ENCODE peak calls at places on chromosomes 13 and 19, in ten cellular contexts. One of them, this sample, is unnamed. For H3K4me1, the result is how much of the 10 kb centered on the place peaks cover.

GRCh38 chr19:35822579-35822978 is 9.9 kb upstream of the PRODH2 start:
- DNase-seq in cardiac muscle cell: no peak
- DNase-seq in tibial nerve: no peak
- DNase-seq in PC-3: no peak
- DNase-seq in heart right ventricle: no peak
- DNase-seq in aorta: no peak
- DNase-seq in CD4-positive, CD25-positive, alpha-beta regulatory T cell: no peak
- DNase-seq in ovary: no peak
- DNase-seq in GM23248: no peak
- DNase-seq in right atrium auricular region: no peak
- DNase-seq in this sample: no peak

GRCh38 chr19:34573226-34573864 is 91.8 kb downstream of the WTIP start:
- DNase-seq in cardiac muscle cell: no peak
- DNase-seq in tibial nerve: no peak
- DNase-seq in PC-3: no peak
- DNase-seq in heart right ventricle: no peak
- DNase-seq in aorta: no peak
- DNase-seq in CD4-positive, CD25-positive, alpha-beta regulatory T cell: no peak
- DNase-seq in ovary: no peak
- DNase-seq in GM23248: no peak
- DNase-seq in right atrium auricular region: no peak
- DNase-seq in this sample: no peak

GRCh38 chr13:28719227-28719562 is 425 bp upstream of the SLC46A3 start:
- DNase-seq in cardiac muscle cell: no peak
- DNase-seq in tibial nerve: no peak
- DNase-seq in PC-3: no peak
- DNase-seq in heart right ventricle: no peak
- DNase-seq in aorta: no peak
- DNase-seq in CD4-positive, CD25-positive, alpha-beta regulatory T cell: no peak
- DNase-seq in ovary: no peak
- DNase-seq in GM23248: no peak
- DNase-seq in right atrium auricular region: no peak
- DNase-seq in this sample: no peak

GRCh38 chr19:18675779-18676178 is 7.7 kb upstream of the CRTC1 start:
- DNase-seq in cardiac muscle cell: no peak
- DNase-seq in tibial nerve: no peak
- DNase-seq in PC-3: peak
- DNase-seq in heart right ventricle: no peak
- DNase-seq in aorta: no peak
- DNase-seq in CD4-positive, CD25-positive, alpha-beta regulatory T cell: peak
- DNase-seq in ovary: no peak
- DNase-seq in GM23248: peak
- DNase-seq in right atrium auricular region: no peak
- DNase-seq in this sample: peak

GRCh38 chr19:41997121-41997850 is 3.3 kb upstream of the ATP1A3 start:
- DNase-seq in cardiac muscle cell: peak
- DNase-seq in tibial nerve: no peak
- DNase-seq in PC-3: peak
- DNase-seq in heart right ventricle: peak
- DNase-seq in aorta: peak
- DNase-seq in CD4-positive, CD25-positive, alpha-beta regulatory T cell: peak
- DNase-seq in ovary: no peak
- DNase-seq in GM23248: peak
- DNase-seq in right atrium auricular region: no peak
- DNase-seq in this sample: peak

GRCh38 chr13:48043789-48044503 is 6.4 kb downstream of the NUDT15 start:
- DNase-seq in cardiac muscle cell: no peak
- DNase-seq in tibial nerve: no peak
- DNase-seq in PC-3: peak
- DNase-seq in heart right ventricle: no peak
- DNase-seq in aorta: no peak
- DNase-seq in CD4-positive, CD25-positive, alpha-beta regulatory T cell: peak
- DNase-seq in ovary: no peak
- DNase-seq in GM23248: peak
- DNase-seq in right atrium auricular region: no peak
- DNase-seq in this sample: no peak

GRCh38 chr13:98977568-98978270 is at the start of gene DOCK9:
- DNase-seq in cardiac muscle cell: peak
- DNase-seq in tibial nerve: peak
- DNase-seq in PC-3: peak
- DNase-seq in heart right ventricle: peak
- DNase-seq in aorta: no peak
- DNase-seq in CD4-positive, CD25-positive, alpha-beta regulatory T cell: no peak
- DNase-seq in ovary: peak
- DNase-seq in GM23248: peak
- DNase-seq in right atrium auricular region: peak
- DNase-seq in this sample: no peak

GRCh38 chr13:43776680-43777079 is 10.1 kb downstream of the ENOX1 start:
- DNase-seq in cardiac muscle cell: no peak
- DNase-seq in tibial nerve: no peak
- DNase-seq in PC-3: no peak
- DNase-seq in heart right ventricle: no peak
- DNase-seq in aorta: no peak
- DNase-seq in CD4-positive, CD25-positive, alpha-beta regulatory T cell: no peak
- DNase-seq in ovary: no peak
- DNase-seq in GM23248: no peak
- DNase-seq in right atrium auricular region: no peak
- DNase-seq in this sample: peak

GRCh38 chr13:46179576-46180368 is 2.2 kb downstream of the LCP1 start:
- DNase-seq in cardiac muscle cell: no peak
- DNase-seq in tibial nerve: peak
- DNase-seq in PC-3: no peak
- DNase-seq in heart right ventricle: peak
- DNase-seq in aorta: no peak
- DNase-seq in CD4-positive, CD25-positive, alpha-beta regulatory T cell: peak
- DNase-seq in ovary: no peak
- DNase-seq in GM23248: no peak
- DNase-seq in right atrium auricular region: no peak
- DNase-seq in this sample: no peak

GRCh38 chr13:46183018-46183940 is 1.3 kb upstream of the LCP1 start:
- DNase-seq in cardiac muscle cell: no peak
- DNase-seq in tibial nerve: no peak
- DNase-seq in PC-3: no peak
- DNase-seq in heart right ventricle: no peak
- DNase-seq in aorta: no peak
- DNase-seq in CD4-positive, CD25-positive, alpha-beta regulatory T cell: no peak
- DNase-seq in ovary: no peak
- DNase-seq in GM23248: no peak
- DNase-seq in right atrium auricular region: no peak
- DNase-seq in this sample: no peak

GRCh38 chr13:46180393-46180792 is 1.6 kb downstream of the LCP1 start:
- DNase-seq in cardiac muscle cell: no peak
- DNase-seq in tibial nerve: no peak
- DNase-seq in PC-3: no peak
- DNase-seq in heart right ventricle: no peak
- DNase-seq in aorta: no peak
- DNase-seq in CD4-positive, CD25-positive, alpha-beta regulatory T cell: no peak
- DNase-seq in ovary: no peak
- DNase-seq in GM23248: no peak
- DNase-seq in right atrium auricular region: no peak
- DNase-seq in this sample: no peak

GRCh38 chr13:46182491-46182877 is 507 bp upstream of the LCP1 start:
- DNase-seq in cardiac muscle cell: no peak
- DNase-seq in tibial nerve: no peak
- DNase-seq in PC-3: peak
- DNase-seq in heart right ventricle: no peak
- DNase-seq in aorta: no peak
- DNase-seq in CD4-positive, CD25-positive, alpha-beta regulatory T cell: no peak
- DNase-seq in ovary: no peak
- DNase-seq in GM23248: no peak
- DNase-seq in right atrium auricular region: no peak
- DNase-seq in this sample: no peak

GRCh38 chr13:46181799-46182490 is at the start of gene LCP1:
- DNase-seq in cardiac muscle cell: no peak
- DNase-seq in tibial nerve: peak
- DNase-seq in PC-3: peak
- DNase-seq in heart right ventricle: no peak
- DNase-seq in aorta: no peak
- DNase-seq in CD4-positive, CD25-positive, alpha-beta regulatory T cell: peak
- DNase-seq in ovary: no peak
- DNase-seq in GM23248: no peak
- DNase-seq in right atrium auricular region: no peak
- DNase-seq in this sample: no peak
- H3K4me1 ChIP-seq in cardiac muscle cell: under half
- H3K4me1 ChIP-seq in tibial nerve: under half
- H3K4me1 ChIP-seq in PC-3: under half
- H3K4me1 ChIP-seq in heart right ventricle: under half
- H3K4me1 ChIP-seq in aorta: under half
- H3K4me1 ChIP-seq in CD4-positive, CD25-positive, alpha-beta regulatory T cell: half or more
- H3K4me1 ChIP-seq in ovary: under half
- H3K4me1 ChIP-seq in GM23248: under half
- H3K4me1 ChIP-seq in right atrium auricular region: under half
- H3K4me1 ChIP-seq in this sample: under half

GRCh38 chr19:13004273-13004672 is 9.0 kb downstream of the NFIX start:
- DNase-seq in cardiac muscle cell: no peak
- DNase-seq in tibial nerve: no peak
- DNase-seq in PC-3: no peak
- DNase-seq in heart right ventricle: no peak
- DNase-seq in aorta: no peak
- DNase-seq in CD4-positive, CD25-positive, alpha-beta regulatory T cell: no peak
- DNase-seq in ovary: no peak
- DNase-seq in GM23248: no peak
- DNase-seq in right atrium auricular region: no peak
- DNase-seq in this sample: no peak

GRCh38 chr19:13002389-13002898 is 7.2 kb downstream of the NFIX start:
- DNase-seq in cardiac muscle cell: no peak
- DNase-seq in tibial nerve: no peak
- DNase-seq in PC-3: no peak
- DNase-seq in heart right ventricle: peak
- DNase-seq in aorta: peak
- DNase-seq in CD4-positive, CD25-positive, alpha-beta regulatory T cell: no peak
- DNase-seq in ovary: no peak
- DNase-seq in GM23248: peak
- DNase-seq in right atrium auricular region: no peak
- DNase-seq in this sample: no peak

GRCh38 chr19:13001166-13001501 is 5.9 kb downstream of the NFIX start:
- DNase-seq in cardiac muscle cell: no peak
- DNase-seq in tibial nerve: peak
- DNase-seq in PC-3: no peak
- DNase-seq in heart right ventricle: no peak
- DNase-seq in aorta: no peak
- DNase-seq in CD4-positive, CD25-positive, alpha-beta regulatory T cell: no peak
- DNase-seq in ovary: no peak
- DNase-seq in GM23248: no peak
- DNase-seq in right atrium auricular region: no peak
- DNase-seq in this sample: no peak

GRCh38 chr19:13002970-13003540 is 7.8 kb downstream of the NFIX start:
- DNase-seq in cardiac muscle cell: no peak
- DNase-seq in tibial nerve: peak
- DNase-seq in PC-3: no peak
- DNase-seq in heart right ventricle: no peak
- DNase-seq in aorta: no peak
- DNase-seq in CD4-positive, CD25-positive, alpha-beta regulatory T cell: no peak
- DNase-seq in ovary: no peak
- DNase-seq in GM23248: no peak
- DNase-seq in right atrium auricular region: no peak
- DNase-seq in this sample: no peak

DNA sequence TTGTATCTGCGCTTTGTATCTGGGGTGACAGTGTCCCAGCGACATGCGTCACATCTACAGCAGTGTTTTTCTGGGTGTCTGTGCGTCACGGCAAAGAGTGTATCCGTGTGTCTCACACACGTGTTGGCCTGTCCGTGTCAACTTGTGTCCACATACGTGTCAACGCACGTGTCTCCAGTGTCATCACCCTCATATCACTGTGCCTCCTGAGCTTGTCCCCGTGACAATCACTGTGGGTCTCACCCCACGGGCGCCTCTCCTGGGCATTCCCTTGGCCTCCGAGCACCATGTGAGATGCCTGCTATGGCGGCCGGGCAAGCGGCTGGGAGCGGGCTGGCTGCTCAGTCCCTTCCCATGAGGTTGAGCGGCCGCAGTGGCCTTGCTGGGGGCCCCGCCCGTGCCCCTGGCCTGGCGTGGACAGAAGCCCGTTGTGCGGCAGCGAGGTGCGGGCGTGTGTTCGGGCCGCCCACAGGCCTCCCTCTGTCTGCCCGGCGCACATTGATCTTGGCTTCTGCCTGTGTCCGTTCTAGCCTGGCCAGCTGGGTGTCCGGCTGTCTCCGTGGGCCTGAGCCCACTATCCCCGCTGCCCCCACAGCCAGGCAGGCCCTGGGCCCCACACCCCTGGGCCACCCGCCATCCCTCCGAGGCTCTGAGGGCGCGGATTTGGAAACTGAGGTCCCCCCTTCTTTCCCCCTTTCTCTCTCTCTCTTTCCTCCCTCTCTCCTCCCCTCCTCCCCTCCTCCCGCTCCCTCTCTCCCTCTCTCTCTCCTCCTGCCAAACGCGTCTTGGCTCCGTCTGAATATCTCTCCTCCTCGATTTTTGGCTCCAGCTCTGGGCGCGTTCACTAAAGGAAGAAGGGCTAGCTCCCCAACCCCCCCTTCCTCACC is 6.5 kb downstream of the NFIX start:
- DNase-seq in cardiac muscle cell: no peak
- DNase-seq in tibial nerve: peak
- DNase-seq in PC-3: no peak
- DNase-seq in heart right ventricle: peak
- DNase-seq in aorta: peak
- DNase-seq in CD4-positive, CD25-positive, alpha-beta regulatory T cell: no peak
- DNase-seq in ovary: peak
- DNase-seq in GM23248: peak
- DNase-seq in right atrium auricular region: peak
- DNase-seq in this sample: no peak
- H3K27ac ChIP-seq in cardiac muscle cell: no peak
- H3K27ac ChIP-seq in tibial nerve: peak
- H3K27ac ChIP-seq in PC-3: no peak
- H3K27ac ChIP-seq in heart right ventricle: peak
- H3K27ac ChIP-seq in aorta: peak
- H3K27ac ChIP-seq in CD4-positive, CD25-positive, alpha-beta regulatory T cell: no peak
- H3K27ac ChIP-seq in ovary: peak
- H3K27ac ChIP-seq in GM23248: peak
- H3K27ac ChIP-seq in right atrium auricular region: peak
- H3K27ac ChIP-seq in this sample: peak

GRCh38 chr19:49475995-49476880 is 2.2 kb downstream of the FLT3LG start:
- DNase-seq in cardiac muscle cell: peak
- DNase-seq in tibial nerve: no peak
- DNase-seq in PC-3: no peak
- DNase-seq in heart right ventricle: peak
- DNase-seq in aorta: peak
- DNase-seq in CD4-positive, CD25-positive, alpha-beta regulatory T cell: peak
- DNase-seq in ovary: no peak
- DNase-seq in GM23248: peak
- DNase-seq in right atrium auricular region: no peak
- DNase-seq in this sample: peak

GRCh38 chr19:49474545-49474930 is 523 bp downstream of the FLT3LG start:
- DNase-seq in cardiac muscle cell: no peak
- DNase-seq in tibial nerve: no peak
- DNase-seq in PC-3: no peak
- DNase-seq in heart right ventricle: no peak
- DNase-seq in aorta: no peak
- DNase-seq in CD4-positive, CD25-positive, alpha-beta regulatory T cell: no peak
- DNase-seq in ovary: no peak
- DNase-seq in GM23248: no peak
- DNase-seq in right atrium auricular region: no peak
- DNase-seq in this sample: no peak

GRCh38 chr19:49472936-49473335 is 1.1 kb upstream of the FLT3LG start:
- DNase-seq in cardiac muscle cell: no peak
- DNase-seq in tibial nerve: no peak
- DNase-seq in PC-3: no peak
- DNase-seq in heart right ventricle: no peak
- DNase-seq in aorta: no peak
- DNase-seq in CD4-positive, CD25-positive, alpha-beta regulatory T cell: no peak
- DNase-seq in ovary: no peak
- DNase-seq in GM23248: no peak
- DNase-seq in right atrium auricular region: no peak
- DNase-seq in this sample: no peak

GRCh38 chr19:49475191-49475932 is 1.3 kb downstream of the FLT3LG start:
- DNase-seq in cardiac muscle cell: no peak
- DNase-seq in tibial nerve: no peak
- DNase-seq in PC-3: no peak
- DNase-seq in heart right ventricle: no peak
- DNase-seq in aorta: no peak
- DNase-seq in CD4-positive, CD25-positive, alpha-beta regulatory T cell: peak
- DNase-seq in ovary: no peak
- DNase-seq in GM23248: peak
- DNase-seq in right atrium auricular region: no peak
- DNase-seq in this sample: no peak

GRCh38 chr19:49473868-49474544 is at the start of gene FLT3LG:
- DNase-seq in cardiac muscle cell: peak
- DNase-seq in tibial nerve: peak
- DNase-seq in PC-3: peak
- DNase-seq in heart right ventricle: peak
- DNase-seq in aorta: peak
- DNase-seq in CD4-positive, CD25-positive, alpha-beta regulatory T cell: peak
- DNase-seq in ovary: peak
- DNase-seq in GM23248: peak
- DNase-seq in right atrium auricular region: peak
- DNase-seq in this sample: peak
- H3K4me1 ChIP-seq in cardiac muscle cell: under half
- H3K4me1 ChIP-seq in tibial nerve: under half
- H3K4me1 ChIP-seq in PC-3: under half
- H3K4me1 ChIP-seq in heart right ventricle: under half
- H3K4me1 ChIP-seq in aorta: under half
- H3K4me1 ChIP-seq in CD4-positive, CD25-positive, alpha-beta regulatory T cell: half or more
- H3K4me1 ChIP-seq in ovary: under half
- H3K4me1 ChIP-seq in GM23248: under half
- H3K4me1 ChIP-seq in right atrium auricular region: under half
- H3K4me1 ChIP-seq in this sample: under half

DNA sequence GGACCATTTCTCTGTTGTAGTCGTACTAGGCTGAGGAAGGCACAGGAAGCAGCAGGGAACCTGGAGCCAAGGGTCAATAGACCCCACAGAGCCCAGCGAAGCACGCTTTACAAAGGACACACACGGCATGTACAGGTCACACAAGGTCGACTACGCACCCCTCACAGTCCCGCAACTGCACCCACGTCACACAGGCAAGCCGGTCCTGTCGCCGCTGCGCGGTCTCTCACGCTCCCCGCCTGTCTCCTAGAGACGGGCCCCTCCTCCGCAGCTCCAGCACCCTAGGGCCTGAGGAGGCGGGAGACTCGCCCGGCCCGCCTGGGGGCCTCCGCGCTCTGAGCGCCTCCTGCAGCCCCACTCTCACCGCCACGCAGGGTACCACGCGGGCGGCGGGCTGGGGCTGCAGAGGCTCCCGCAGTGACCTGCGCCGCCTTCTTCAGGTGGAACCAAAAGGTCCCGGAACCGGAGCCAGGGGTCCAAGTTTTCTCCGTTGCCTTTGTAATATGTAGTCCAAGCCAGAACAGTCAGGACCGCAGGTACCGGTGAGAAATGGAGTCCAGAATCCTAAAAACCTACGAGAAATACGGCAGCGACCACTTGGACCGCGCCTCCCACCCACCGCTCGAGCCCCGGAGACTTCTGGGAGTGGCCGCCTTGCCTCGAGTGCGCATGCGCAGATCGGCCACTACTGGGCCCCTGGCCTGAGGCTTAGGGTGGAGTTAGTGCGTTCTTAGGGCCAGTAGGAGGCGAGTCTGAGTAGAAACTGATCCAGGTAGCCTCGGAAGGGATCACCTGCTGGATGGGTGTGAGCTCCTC is at the start of gene ZNF607:
- DNase-seq in cardiac muscle cell: peak
- DNase-seq in tibial nerve: peak
- DNase-seq in PC-3: peak
- DNase-seq in heart right ventricle: peak
- DNase-seq in aorta: peak
- DNase-seq in CD4-positive, CD25-positive, alpha-beta regulatory T cell: peak
- DNase-seq in ovary: peak
- DNase-seq in GM23248: peak
- DNase-seq in right atrium auricular region: peak
- DNase-seq in this sample: peak
- H3K27ac ChIP-seq in cardiac muscle cell: peak
- H3K27ac ChIP-seq in tibial nerve: peak
- H3K27ac ChIP-seq in PC-3: no peak
- H3K27ac ChIP-seq in heart right ventricle: peak
- H3K27ac ChIP-seq in aorta: peak
- H3K27ac ChIP-seq in CD4-positive, CD25-positive, alpha-beta regulatory T cell: peak
- H3K27ac ChIP-seq in ovary: peak
- H3K27ac ChIP-seq in GM23248: peak
- H3K27ac ChIP-seq in right atrium auricular region: peak
- H3K27ac ChIP-seq in this sample: peak